ENCODE peak calls at places on chromosomes 3 and 15, in nine cellular contexts. I, U, E, K, N, V, W, Q and Y are unnamed samples.

GRCh38 chr3:175512700-175513099 is 653.6 kb downstream of the NAALADL2 start:
- DNase-seq in I (no peak), U (no peak), E (no peak), K (no peak), N (no peak), V (no peak), W (no peak), Q (no peak), Y (no peak)

GRCh38 chr15:62858343-62858742 is 184.2 kb upstream of the TPM1 start:
- DNase-seq in I (no peak), U (no peak), E (no peak), K (no peak), N (no peak), V (no peak), W (no peak), Q (no peak), Y (no peak)

GRCh38 chr15:70505411-70505919 is 257.9 kb downstream of the UACA start:
- DNase-seq in I (no peak), U (peak; percentile 30), E (peak; percentile 37), K (no peak), N (no peak), V (no peak), W (peak; percentile 86), Q (peak; percentile 76), Y (no peak)

GRCh38 chr15:81047948-81048347 is 47.2 kb downstream of the TLNRD1 start:
- DNase-seq in I (no peak), U (no peak), E (no peak), K (no peak), N (no peak), V (no peak), W (no peak), Q (no peak), Y (no peak)

GRCh38 chr15:50009634-50010033 is 109.4 kb downstream of the ATP8B4 start:
- DNase-seq in I (no peak), U (no peak), E (no peak), K (no peak), N (no peak), V (no peak), W (no peak), Q (no peak), Y (no peak)

GRCh38 chr3:155619118-155619915 is 125.6 kb downstream of the PLCH1 start:
- DNase-seq in I (no peak), U (no peak), E (no peak), K (no peak), N (no peak), V (no peak), W (no peak), Q (no peak), Y (no peak)

GRCh38 chr3:156356537-156357363 is 198.2 kb downstream of the SSR3 start:
- DNase-seq in I (no peak), U (no peak), E (no peak), K (no peak), N (no peak), V (no peak), W (no peak), Q (no peak), Y (no peak)

GRCh38 chr3:124701687-124702086 is 28.6 kb upstream of the UMPS start:
- DNase-seq in I (no peak), U (peak; percentile 45), E (no peak), K (no peak), N (no peak), V (no peak), W (peak; percentile 78), Q (peak; percentile 22), Y (no peak)